ENCODE peak calls at places on chromosomes 6 and 20, in ten cellular contexts. K is RWPE1, N is dorsolateral prefrontal cortex, M is fibroblast of pulmonary artery, W is right lobe of liver, B is transverse colon, T is AG04450, R is GM20000, J is IMR-90, C is B cell. D is an unnamed sample.
A peak's percentile ranks its signal among the peaks of the same experiment; 100 is the strongest.

GRCh38 chr20:18805881-18806280 is 7.7 kb upstream of the SCP2D1 start:
- DNase-seq in W (no peak), M (no peak), J (peak; percentile 41), K (peak; percentile 64), T (no peak), C (no peak), N (no peak), B (no peak), R (no peak), D (no peak)

GRCh38 chr6:125078602-125079321 is 74.8 kb upstream of the TPD52L1 start:
- DNase-seq in M (no peak), K (no peak), N (no peak), R (no peak), B (no peak), T (no peak), W (no peak), C (no peak), J (no peak), D (no peak)

GRCh38 chr6:150929403-150929802 is 63.9 kb downstream of the MTHFD1L start:
- DNase-seq in J (peak; percentile 29), C (no peak), W (no peak), M (no peak), R (no peak), K (no peak), B (no peak), N (no peak), T (no peak), D (no peak)

GRCh38 chr6:156283091-156283490 is 494.1 kb upstream of the ARID1B start:
- DNase-seq in R (no peak), M (no peak), W (no peak), T (no peak), C (no peak), K (no peak), B (no peak), J (no peak), N (no peak), D (no peak)

GRCh38 chr6:170199716-170200115 is 91.2 kb downstream of the DLL1 start:
- DNase-seq in T (no peak), N (no peak), W (no peak), J (no peak), R (no peak), M (no peak), B (no peak), C (no peak), K (no peak), D (no peak)

GRCh38 chr20:44836596-44837120 is 26.3 kb upstream of the RIMS4 start:
- DNase-seq in W (no peak), J (no peak), N (no peak), B (no peak), C (no peak), T (no peak), K (no peak), R (no peak), M (no peak), D (no peak)

GRCh38 chr6:14317616-14318015 is 200.0 kb downstream of the CD83 start:
- DNase-seq in T (no peak), R (no peak), C (no peak), W (no peak), B (no peak), N (no peak), M (no peak), K (no peak), J (no peak), D (no peak)

GRCh38 chr6:15109338-15110090 is 136.4 kb upstream of the JARID2 start:
- DNase-seq in K (no peak), J (no peak), B (no peak), N (no peak), T (no peak), C (no peak), W (no peak), R (no peak), M (peak; percentile 16), D (no peak)

GRCh38 chr6:133887478-133887877 is 1.4 kb upstream of the TCF21 start:
- DNase-seq in T (no peak), C (no peak), J (no peak), M (no peak), K (no peak), N (no peak), W (no peak), B (no peak), R (no peak), D (no peak)

GRCh38 chr6:170292778-170293164 is 1.9 kb upstream of the DLL1 start:
- DNase-seq in N (no peak), J (no peak), T (no peak), B (no peak), K (no peak), W (no peak), R (peak; percentile 70), M (no peak), C (no peak), D (no peak)

GRCh38 chr20:39356913-39357312 is 394.8 kb downstream of the DHX35 start:
- DNase-seq in M (no peak), C (no peak), T (no peak), K (no peak), R (no peak), J (no peak), B (no peak), W (no peak), N (no peak), D (no peak)

GRCh38 chr20:61737346-61737745 is 328.3 kb downstream of the TAF4 start:
- DNase-seq in T (no peak), N (no peak), R (no peak), K (no peak), B (no peak), C (no peak), M (no peak), W (no peak), J (no peak), D (peak; percentile 55)

GRCh38 chr6:105607624-105608392 is 204.9 kb upstream of the PREP start:
- DNase-seq in C (no peak), T (no peak), K (no peak), R (no peak), J (peak; percentile 41), W (no peak), M (no peak), N (no peak), B (no peak), D (no peak)

GRCh38 chr6:28977351-28978136 is 27.6 kb downstream of the ZNF311 start:
- DNase-seq in K (peak; percentile 54), B (no peak), M (peak; percentile 78), N (no peak), R (no peak), C (peak; percentile 52), T (no peak), J (peak; percentile 50), W (peak; percentile 34), D (no peak)

GRCh38 chr20:24492031-24492607 is 22.7 kb downstream of the SYNDIG1 start:
- DNase-seq in K (no peak), J (no peak), N (no peak), B (no peak), W (no peak), M (no peak), R (no peak), T (no peak), C (no peak), D (no peak)

GRCh38 chr6:116476021-116476678 is 15.0 kb downstream of the CALHM6 start:
- DNase-seq in C (peak; percentile 63), R (peak; percentile 66), J (peak; percentile 24), M (peak; percentile 55), K (no peak), B (peak; percentile 20), N (no peak), W (no peak), T (no peak), D (no peak)

DNA sequence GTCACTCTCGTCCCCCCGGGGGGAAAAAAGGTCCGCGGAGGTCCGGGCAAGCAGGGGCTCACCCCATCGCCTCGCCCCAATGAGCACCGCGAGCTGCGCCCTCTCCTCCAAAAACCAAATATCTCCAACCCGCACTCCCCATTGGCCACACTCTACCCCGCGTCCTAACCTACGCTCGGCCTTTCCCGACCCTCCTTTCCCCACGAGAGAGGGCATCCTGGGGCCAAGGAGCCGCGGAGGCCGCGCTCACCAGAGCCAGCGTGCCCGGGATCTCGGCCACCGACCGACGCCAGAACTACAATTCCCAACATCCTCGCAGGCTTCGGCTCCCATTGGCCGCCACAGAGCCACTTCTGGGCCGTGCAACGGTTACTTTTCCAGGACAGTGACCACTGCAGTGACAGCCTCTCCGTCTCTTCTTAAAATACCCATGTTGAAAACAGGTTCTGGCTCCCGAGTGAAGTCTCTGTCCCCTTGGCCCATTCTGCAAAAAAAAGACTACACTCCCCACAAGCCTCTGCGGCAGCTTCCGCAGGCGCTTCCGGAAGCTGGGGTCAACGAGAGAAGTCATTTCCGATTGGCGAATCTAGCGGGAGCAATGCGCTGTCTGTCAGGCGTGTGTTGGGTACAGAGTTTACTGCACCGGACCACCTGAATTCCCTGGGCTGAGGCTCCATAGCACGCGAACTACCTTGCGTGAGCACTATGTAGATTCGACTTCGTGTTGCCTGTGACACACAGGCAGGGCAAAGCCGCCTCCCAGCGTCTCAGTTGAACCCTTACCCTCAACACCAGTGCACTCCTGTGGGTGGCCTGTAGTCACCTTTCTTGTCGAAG is at the start of gene ZNF343:
- DNase-seq in W (peak; percentile 78), B (peak; percentile 83), M (peak; percentile 81), N (peak; percentile 73), T (peak; percentile 48), C (peak; percentile 85), R (peak; percentile 88), K (peak; percentile 92), J (peak; percentile 77), D (peak; percentile 89)
- TF ChIP-seq CTCF in W (no peak), B (peak; percentile 25), M (no peak), N (no peak), T (no peak), C (no peak), R (no peak), K (no peak), J (no peak), D (no peak)

DNA sequence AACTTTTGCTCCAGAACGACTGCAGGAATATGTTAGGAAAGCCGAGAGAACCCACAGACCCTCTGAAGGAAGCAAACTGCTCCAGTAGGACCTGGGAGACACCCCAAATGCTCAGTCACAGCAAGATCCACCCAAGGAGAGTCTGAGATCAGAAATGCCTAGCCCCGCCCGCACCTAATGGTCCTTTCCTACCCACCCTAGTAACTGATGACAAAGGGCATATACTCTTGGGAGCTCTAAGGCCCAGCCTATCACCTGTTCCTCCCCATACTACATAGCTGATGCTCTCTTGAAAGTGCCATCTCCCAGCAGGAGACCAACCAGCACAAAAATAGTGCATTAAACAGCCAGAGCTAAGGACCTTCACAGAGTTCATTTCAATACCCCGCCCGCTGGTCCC is 67.6 kb downstream of the CD2AP start:
- DNase-seq in K (no peak), J (no peak), M (no peak), C (no peak), N (no peak), B (peak; percentile 42), T (no peak), W (no peak), R (no peak), D (no peak)
- TF ChIP-seq CTCF in K (no peak), J (no peak), M (no peak), C (no peak), N (no peak), B (no peak), T (no peak), W (no peak), R (no peak), D (no peak)

GRCh38 chr6:78810146-78810545 is 57.2 kb upstream of the IRAK1BP1 start:
- DNase-seq in W (no peak), J (peak; percentile 50), T (peak; percentile 4), R (peak; percentile 20), B (peak; percentile 15), K (peak; percentile 55), N (no peak), C (no peak), M (peak; percentile 65), D (no peak)
- TF ChIP-seq CTCF in W (peak; percentile 46), J (peak; percentile 77), T (peak; percentile 79), R (peak; percentile 28), B (peak; percentile 51), K (peak; percentile 33), N (peak; percentile 20), C (no peak), M (peak; percentile 74), D (no peak)

GRCh38 chr6:2841264-2842138 is at the start of gene SERPINB1:
- DNase-seq in T (peak; percentile 91), N (peak; percentile 71), W (peak; percentile 94), B (peak; percentile 95), M (peak; percentile 97), K (peak; percentile 72), J (peak; percentile 97), R (peak; percentile 84), C (peak; percentile 86), D (peak; percentile 98)
- TF ChIP-seq CTCF in T (peak; percentile 20), N (peak; percentile 28), W (peak; percentile 22), B (no peak), M (no peak), K (no peak), J (no peak), R (no peak), C (no peak), D (no peak)

D was measured in kidney.